ENCODE peak calls at places on chromosomes 4 and X, in five cellular contexts. One of them, this sample, is unnamed.

GRCh38 chr4:81606166-81606565 is 134.5 kb upstream of the RASGEF1B start:
- DNase-seq in fibroblast of lung: no peak
- DNase-seq in AG10803: no peak
- DNase-seq in NB4: no peak
- DNase-seq in fibroblast of mammary gland: no peak
- DNase-seq in this sample: no peak

GRCh38 chrX:140091276-140091886 is 126.1 kb upstream of the CXorf66 start:
- DNase-seq in NB4: no peak
- DNase-seq in AG10803: peak
- DNase-seq in fibroblast of lung: peak
- DNase-seq in fibroblast of mammary gland: no peak
- DNase-seq in this sample: no peak

GRCh38 chr4:168499241-168499640 is 2.4 kb downstream of the PALLD start:
- DNase-seq in NB4: no peak
- DNase-seq in fibroblast of lung: no peak
- DNase-seq in AG10803: no peak
- DNase-seq in fibroblast of mammary gland: no peak
- DNase-seq in this sample: no peak

GRCh38 chrX:1119275-1119674 is 93.2 kb downstream of the CRLF2 start:
- DNase-seq in fibroblast of lung: no peak
- DNase-seq in fibroblast of mammary gland: no peak
- DNase-seq in NB4: no peak
- DNase-seq in AG10803: no peak
- DNase-seq in this sample: no peak

GRCh38 chrX:149831473-149831872 is 49.5 kb upstream of the MAGEA8 start:
- DNase-seq in fibroblast of mammary gland: no peak
- DNase-seq in NB4: no peak
- DNase-seq in fibroblast of lung: no peak
- DNase-seq in AG10803: no peak
- DNase-seq in this sample: no peak

GRCh38 chr4:28229092-28229491 is 1368.5 kb downstream of the STIM2 start:
- DNase-seq in fibroblast of mammary gland: peak
- DNase-seq in NB4: no peak
- DNase-seq in AG10803: peak
- DNase-seq in fibroblast of lung: peak
- DNase-seq in this sample: peak

GRCh38 chrX:13151806-13152510 is 107.5 kb upstream of the FAM9C start:
- DNase-seq in AG10803: peak
- DNase-seq in fibroblast of lung: peak
- DNase-seq in NB4: no peak
- DNase-seq in fibroblast of mammary gland: peak
- DNase-seq in this sample: peak

GRCh38 chr4:1246901-1247810 is 1.8 kb downstream of the CTBP1 start:
- DNase-seq in NB4: peak
- DNase-seq in fibroblast of lung: no peak
- DNase-seq in AG10803: no peak
- DNase-seq in fibroblast of mammary gland: no peak
- DNase-seq in this sample: peak

GRCh38 chr4:14529653-14530052 is 472.6 kb upstream of the CPEB2 start:
- DNase-seq in fibroblast of lung: peak
- DNase-seq in fibroblast of mammary gland: peak
- DNase-seq in NB4: peak
- DNase-seq in AG10803: no peak
- DNase-seq in this sample: peak

GRCh38 chrX:48703642-48704481 is 7.3 kb downstream of the SUV39H1 start:
- DNase-seq in fibroblast of lung: peak
- DNase-seq in AG10803: peak
- DNase-seq in NB4: no peak
- DNase-seq in fibroblast of mammary gland: peak
- DNase-seq in this sample: peak
- TF ChIP-seq CTCF in fibroblast of lung: peak
- TF ChIP-seq CTCF in AG10803: peak
- TF ChIP-seq CTCF in NB4: no peak
- TF ChIP-seq CTCF in fibroblast of mammary gland: no peak
- TF ChIP-seq CTCF in this sample: peak

GRCh38 chrX:137548261-137548660 is 17.7 kb upstream of the ZIC3 start:
- DNase-seq in fibroblast of lung: no peak
- DNase-seq in NB4: no peak
- DNase-seq in fibroblast of mammary gland: no peak
- DNase-seq in AG10803: no peak
- DNase-seq in this sample: no peak

GRCh38 chrX:137547291-137547690 is 18.6 kb upstream of the ZIC3 start:
- DNase-seq in fibroblast of mammary gland: no peak
- DNase-seq in NB4: no peak
- DNase-seq in AG10803: no peak
- DNase-seq in fibroblast of lung: no peak
- DNase-seq in this sample: no peak

GRCh38 chrX:137549846-137550534 is 15.9 kb upstream of the ZIC3 start:
- DNase-seq in AG10803: no peak
- DNase-seq in NB4: no peak
- DNase-seq in fibroblast of mammary gland: no peak
- DNase-seq in fibroblast of lung: no peak
- DNase-seq in this sample: peak

GRCh38 chrX:137550561-137551305 is 15.2 kb upstream of the ZIC3 start:
- DNase-seq in fibroblast of lung: no peak
- DNase-seq in AG10803: no peak
- DNase-seq in NB4: no peak
- DNase-seq in fibroblast of mammary gland: no peak
- DNase-seq in this sample: no peak

DNA sequence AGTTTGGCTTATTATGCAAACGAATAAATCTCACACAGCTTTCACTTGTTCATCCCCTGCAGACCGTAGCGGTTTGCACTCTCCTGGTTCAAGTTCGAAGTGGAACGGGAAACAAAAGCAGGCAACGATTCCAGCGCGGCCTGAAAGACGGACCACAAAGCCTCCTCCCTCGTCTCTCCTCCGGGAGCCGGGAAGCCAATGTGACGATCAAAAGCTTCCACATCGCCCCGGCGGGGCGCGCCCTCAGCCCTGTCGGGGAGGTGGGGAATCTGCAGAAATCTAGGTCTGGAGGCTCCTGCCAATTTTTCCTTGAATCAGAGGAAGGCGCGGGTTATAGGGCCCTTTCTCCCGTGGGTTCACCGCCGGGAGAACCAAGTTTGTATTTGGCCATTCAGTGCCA is 16.9 kb upstream of the ZIC3 start:
- DNase-seq in fibroblast of lung: no peak
- DNase-seq in fibroblast of mammary gland: no peak
- DNase-seq in AG10803: no peak
- DNase-seq in NB4: no peak
- DNase-seq in this sample: no peak
- H3K4me3 ChIP-seq in fibroblast of lung: no peak
- H3K4me3 ChIP-seq in fibroblast of mammary gland: no peak
- H3K4me3 ChIP-seq in AG10803: no peak
- H3K4me3 ChIP-seq in NB4: no peak
- H3K4me3 ChIP-seq in this sample: no peak

GRCh38 chr4:30269850-30270249 is 450.3 kb upstream of the PCDH7 start:
- DNase-seq in fibroblast of lung: no peak
- DNase-seq in fibroblast of mammary gland: no peak
- DNase-seq in AG10803: no peak
- DNase-seq in NB4: peak
- DNase-seq in this sample: peak
- TF ChIP-seq CTCF in fibroblast of lung: no peak
- TF ChIP-seq CTCF in fibroblast of mammary gland: no peak
- TF ChIP-seq CTCF in AG10803: no peak
- TF ChIP-seq CTCF in NB4: peak
- TF ChIP-seq CTCF in this sample: peak

GRCh38 chrX:130330146-130330545 is 9.6 kb upstream of the SLC25A14 start:
- DNase-seq in NB4: no peak
- DNase-seq in AG10803: no peak
- DNase-seq in fibroblast of mammary gland: no peak
- DNase-seq in fibroblast of lung: no peak
- DNase-seq in this sample: no peak

GRCh38 chrX:130336531-130336930 is 3.2 kb upstream of the SLC25A14 start:
- DNase-seq in fibroblast of mammary gland: no peak
- DNase-seq in NB4: no peak
- DNase-seq in AG10803: no peak
- DNase-seq in fibroblast of lung: no peak
- DNase-seq in this sample: no peak

GRCh38 chrX:130330706-130331105 is 9.0 kb upstream of the SLC25A14 start:
- DNase-seq in NB4: peak
- DNase-seq in fibroblast of lung: peak
- DNase-seq in fibroblast of mammary gland: peak
- DNase-seq in AG10803: peak
- DNase-seq in this sample: peak
- H3K4me3 ChIP-seq in NB4: no peak
- H3K4me3 ChIP-seq in fibroblast of lung: no peak
- H3K4me3 ChIP-seq in fibroblast of mammary gland: no peak
- H3K4me3 ChIP-seq in AG10803: no peak
- H3K4me3 ChIP-seq in this sample: no peak

GRCh38 chr4:137648531-137648930 is 116.2 kb upstream of the PCDH18 start:
- DNase-seq in NB4: no peak
- DNase-seq in fibroblast of lung: no peak
- DNase-seq in fibroblast of mammary gland: no peak
- DNase-seq in AG10803: no peak
- DNase-seq in this sample: no peak

GRCh38 chr4:137644201-137644600 is 111.9 kb upstream of the PCDH18 start:
- DNase-seq in NB4: no peak
- DNase-seq in AG10803: peak
- DNase-seq in fibroblast of lung: peak
- DNase-seq in fibroblast of mammary gland: peak
- DNase-seq in this sample: peak

GRCh38 chr4:137651128-137651527 is 118.8 kb upstream of the PCDH18 start:
- DNase-seq in AG10803: peak
- DNase-seq in NB4: no peak
- DNase-seq in fibroblast of mammary gland: peak
- DNase-seq in fibroblast of lung: peak
- DNase-seq in this sample: peak

GRCh38 chr4:137650051-137650450 is 117.8 kb upstream of the PCDH18 start:
- DNase-seq in fibroblast of mammary gland: peak
- DNase-seq in AG10803: no peak
- DNase-seq in fibroblast of lung: no peak
- DNase-seq in NB4: no peak
- DNase-seq in this sample: no peak

GRCh38 chr4:137647375-137647774 is 115.1 kb upstream of the PCDH18 start:
- DNase-seq in AG10803: no peak
- DNase-seq in NB4: no peak
- DNase-seq in fibroblast of mammary gland: no peak
- DNase-seq in fibroblast of lung: no peak
- DNase-seq in this sample: no peak
- TF ChIP-seq CTCF in AG10803: no peak
- TF ChIP-seq CTCF in NB4: no peak
- TF ChIP-seq CTCF in fibroblast of mammary gland: no peak
- TF ChIP-seq CTCF in fibroblast of lung: no peak
- TF ChIP-seq CTCF in this sample: no peak

GRCh38 chr4:176014583-176015108 is 51.0 kb upstream of the WDR17 start:
- DNase-seq in AG10803: no peak
- DNase-seq in fibroblast of mammary gland: no peak
- DNase-seq in fibroblast of lung: no peak
- DNase-seq in NB4: no peak
- DNase-seq in this sample: no peak
- H3K4me3 ChIP-seq in AG10803: no peak
- H3K4me3 ChIP-seq in fibroblast of mammary gland: no peak
- H3K4me3 ChIP-seq in fibroblast of lung: no peak
- H3K4me3 ChIP-seq in NB4: no peak
- H3K4me3 ChIP-seq in this sample: no peak

This sample was measured in choroid plexus epithelial cell.